ENCODE peak calls at places on chromosomes 12 and 14, in four cellular contexts. One of them, this sample, is unnamed.

GRCh38 chr12:53500119-53500775 is 836 bp upstream of the TARBP2 start:
- DNase-seq in AG09309: no peak
- DNase-seq in H9: no peak
- DNase-seq in GM06990: no peak
- DNase-seq in this sample: no peak

GRCh38 chr14:59507063-59507751 is 22.9 kb downstream of the JKAMP start:
- DNase-seq in GM06990: no peak
- DNase-seq in H9: peak
- DNase-seq in AG09309: no peak
- DNase-seq in this sample: no peak

GRCh38 chr12:29552324-29552927 is 54.9 kb upstream of the OVCH1 start:
- DNase-seq in AG09309: no peak
- DNase-seq in GM06990: no peak
- DNase-seq in H9: peak
- DNase-seq in this sample: no peak

GRCh38 chr12:54060174-54060974 is 6.7 kb downstream of the HOXC4 start:
- DNase-seq in H9: no peak
- DNase-seq in GM06990: no peak
- DNase-seq in AG09309: no peak
- DNase-seq in this sample: no peak

GRCh38 chr12:6542209-6543009 is 8.1 kb downstream of the GAPDH start:
- DNase-seq in GM06990: no peak
- DNase-seq in AG09309: no peak
- DNase-seq in H9: peak
- DNase-seq in this sample: no peak

GRCh38 chr12:46373303-46374182 is 970 bp upstream of the SLC38A2 start:
- DNase-seq in AG09309: no peak
- DNase-seq in H9: peak
- DNase-seq in GM06990: peak
- DNase-seq in this sample: no peak

GRCh38 chr12:12792421-12792820 is 7.0 kb downstream of the APOLD1 start:
- DNase-seq in GM06990: no peak
- DNase-seq in AG09309: no peak
- DNase-seq in H9: no peak
- DNase-seq in this sample: no peak

GRCh38 chr14:32657081-32657480 is 281.6 kb upstream of the NPAS3 start:
- DNase-seq in H9: no peak
- DNase-seq in GM06990: no peak
- DNase-seq in AG09309: peak
- DNase-seq in this sample: no peak

GRCh38 chr12:1391722-1392121 is 202.7 kb downstream of the FBXL14 start:
- DNase-seq in H9: peak
- DNase-seq in GM06990: no peak
- DNase-seq in AG09309: no peak
- DNase-seq in this sample: no peak

DNA sequence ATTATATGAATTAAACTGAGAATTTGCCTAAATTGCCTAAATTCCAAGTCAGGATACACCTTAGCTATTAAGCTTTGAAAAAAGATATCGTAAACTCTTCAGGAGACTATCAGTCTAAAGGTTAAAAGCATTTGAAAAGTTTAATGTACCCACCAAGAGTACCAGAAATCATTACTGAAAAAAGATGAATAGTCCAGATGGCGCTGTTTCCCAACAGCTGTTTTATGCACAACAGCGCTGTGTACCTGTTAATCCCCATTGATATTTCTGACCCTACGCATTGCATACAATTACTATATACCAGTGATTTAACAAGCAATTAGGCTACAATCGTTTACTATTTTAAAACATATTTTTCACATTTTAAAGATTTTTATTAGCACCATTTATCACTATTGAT is 185.0 kb downstream of the PLCZ1 start:
- DNase-seq in GM06990: no peak
- DNase-seq in H9: no peak
- DNase-seq in AG09309: no peak
- DNase-seq in this sample: no peak
- TF ChIP-seq CTCF in GM06990: no peak
- TF ChIP-seq CTCF in H9: peak
- TF ChIP-seq CTCF in AG09309: peak
- TF ChIP-seq CTCF in this sample: no peak

GRCh38 chr14:73723799-73724621 is 9.8 kb upstream of the PNMA1 start:
- DNase-seq in H9: peak
- DNase-seq in AG09309: peak
- DNase-seq in GM06990: no peak
- DNase-seq in this sample: no peak
- TF ChIP-seq CTCF in H9: no peak
- TF ChIP-seq CTCF in AG09309: peak
- TF ChIP-seq CTCF in GM06990: no peak
- TF ChIP-seq CTCF in this sample: no peak

GRCh38 chr12:130026608-130027176 is 122.9 kb upstream of the TMEM132D start:
- DNase-seq in H9: peak
- DNase-seq in AG09309: no peak
- DNase-seq in GM06990: no peak
- DNase-seq in this sample: no peak
- TF ChIP-seq CTCF in H9: peak
- TF ChIP-seq CTCF in AG09309: peak
- TF ChIP-seq CTCF in GM06990: peak
- TF ChIP-seq CTCF in this sample: peak

DNA sequence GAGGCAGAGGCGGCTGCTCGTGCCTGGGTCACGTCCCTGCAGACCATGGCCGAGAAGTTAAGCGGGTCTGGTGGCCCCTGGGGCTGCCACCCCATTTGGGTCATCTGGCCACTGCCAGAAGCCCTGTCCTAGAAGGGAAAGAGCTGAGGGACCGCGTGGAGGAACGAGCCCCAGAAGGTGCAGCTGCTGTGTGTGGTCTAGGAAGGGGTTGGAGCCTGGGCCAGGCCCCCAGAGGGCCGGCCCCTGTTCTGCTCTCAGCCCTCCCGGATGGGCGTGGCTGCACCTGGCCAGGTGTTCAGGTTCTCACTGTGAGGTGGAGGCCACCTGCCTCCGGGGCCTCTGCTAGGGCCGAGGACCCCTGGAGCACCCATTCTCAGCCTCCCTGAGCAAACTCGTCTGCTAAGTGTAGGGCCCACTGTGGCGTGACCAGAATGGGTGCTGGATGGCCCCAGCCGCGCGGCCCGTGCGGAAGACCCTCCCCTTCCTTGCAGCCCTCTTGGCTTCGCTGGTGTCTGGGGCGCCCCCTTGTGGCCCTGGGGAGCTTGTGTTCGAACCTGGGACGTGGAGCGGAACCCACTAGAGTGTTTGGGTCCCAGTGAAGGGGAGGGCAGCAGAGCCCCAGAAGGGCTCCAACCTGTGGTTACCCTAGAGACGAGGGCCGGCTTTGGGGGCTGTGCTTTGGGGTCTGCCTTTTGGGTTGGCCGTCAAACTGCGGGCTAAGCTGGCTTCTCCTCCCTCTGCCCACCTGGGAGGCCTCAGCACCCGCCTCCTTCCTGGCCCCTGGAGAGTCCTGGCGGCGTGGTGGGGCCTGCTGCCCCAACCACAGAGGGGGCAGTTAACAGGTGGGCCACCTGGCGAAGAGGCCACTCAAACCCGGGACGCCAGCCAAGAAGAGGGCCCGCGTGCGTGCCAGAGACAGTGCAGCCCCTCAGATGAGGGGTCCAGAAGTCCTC is 49.3 kb downstream of the LRCOL1 start:
- DNase-seq in AG09309: no peak
- DNase-seq in GM06990: peak
- DNase-seq in H9: peak
- DNase-seq in this sample: peak
- TF ChIP-seq CTCF in AG09309: peak
- TF ChIP-seq CTCF in GM06990: peak
- TF ChIP-seq CTCF in H9: peak
- TF ChIP-seq CTCF in this sample: peak

DNA sequence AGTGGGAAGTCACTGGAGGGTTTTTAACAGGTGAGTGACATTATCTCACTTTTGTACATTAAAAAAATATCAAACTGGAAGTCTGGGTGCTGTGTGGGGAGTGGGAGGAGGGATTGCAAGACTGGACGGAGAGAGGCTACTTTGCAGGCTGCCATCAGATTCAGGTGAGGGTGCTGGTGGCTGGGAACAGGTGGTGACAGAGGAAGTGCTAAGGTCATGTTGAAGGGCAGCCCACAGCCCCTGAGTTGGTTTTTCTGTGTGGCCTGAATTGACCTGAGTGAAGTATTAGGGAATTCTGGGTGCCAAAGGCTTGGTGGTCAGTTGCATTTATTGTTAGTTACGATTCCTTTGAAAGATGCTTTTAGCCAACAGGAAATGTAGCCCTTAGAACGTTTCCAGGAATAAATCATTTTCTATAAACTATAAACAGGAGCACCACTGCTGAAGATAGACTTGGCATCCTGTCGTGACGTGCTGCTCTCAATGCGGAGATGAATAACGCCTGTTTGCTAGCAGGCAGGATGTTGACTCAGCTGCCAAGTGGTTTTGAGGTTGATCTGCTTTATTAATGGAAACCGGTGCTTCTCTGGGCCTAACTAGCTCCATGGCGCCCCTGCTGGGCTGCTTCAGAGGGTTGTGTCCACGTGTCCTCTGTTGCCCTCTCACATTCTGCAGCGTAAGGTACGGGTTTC is 707.5 kb upstream of the TMEM132C start:
- DNase-seq in GM06990: no peak
- DNase-seq in H9: peak
- DNase-seq in AG09309: peak
- DNase-seq in this sample: peak
- TF ChIP-seq CTCF in GM06990: peak
- TF ChIP-seq CTCF in H9: peak
- TF ChIP-seq CTCF in AG09309: peak
- TF ChIP-seq CTCF in this sample: peak

GRCh38 chr12:39431797-39432196 is 11.1 kb downstream of the KIF21A start:
- DNase-seq in GM06990: no peak
- DNase-seq in H9: no peak
- DNase-seq in AG09309: no peak
- DNase-seq in this sample: no peak

GRCh38 chr12:39435531-39435930 is 7.4 kb downstream of the KIF21A start:
- DNase-seq in GM06990: no peak
- DNase-seq in H9: no peak
- DNase-seq in AG09309: no peak
- DNase-seq in this sample: no peak

GRCh38 chr12:39427360-39427808 is 15.5 kb downstream of the KIF21A start:
- DNase-seq in AG09309: no peak
- DNase-seq in H9: no peak
- DNase-seq in GM06990: no peak
- DNase-seq in this sample: no peak

GRCh38 chr12:39429809-39430208 is 13.1 kb downstream of the KIF21A start:
- DNase-seq in AG09309: no peak
- DNase-seq in H9: no peak
- DNase-seq in GM06990: no peak
- DNase-seq in this sample: no peak

DNA sequence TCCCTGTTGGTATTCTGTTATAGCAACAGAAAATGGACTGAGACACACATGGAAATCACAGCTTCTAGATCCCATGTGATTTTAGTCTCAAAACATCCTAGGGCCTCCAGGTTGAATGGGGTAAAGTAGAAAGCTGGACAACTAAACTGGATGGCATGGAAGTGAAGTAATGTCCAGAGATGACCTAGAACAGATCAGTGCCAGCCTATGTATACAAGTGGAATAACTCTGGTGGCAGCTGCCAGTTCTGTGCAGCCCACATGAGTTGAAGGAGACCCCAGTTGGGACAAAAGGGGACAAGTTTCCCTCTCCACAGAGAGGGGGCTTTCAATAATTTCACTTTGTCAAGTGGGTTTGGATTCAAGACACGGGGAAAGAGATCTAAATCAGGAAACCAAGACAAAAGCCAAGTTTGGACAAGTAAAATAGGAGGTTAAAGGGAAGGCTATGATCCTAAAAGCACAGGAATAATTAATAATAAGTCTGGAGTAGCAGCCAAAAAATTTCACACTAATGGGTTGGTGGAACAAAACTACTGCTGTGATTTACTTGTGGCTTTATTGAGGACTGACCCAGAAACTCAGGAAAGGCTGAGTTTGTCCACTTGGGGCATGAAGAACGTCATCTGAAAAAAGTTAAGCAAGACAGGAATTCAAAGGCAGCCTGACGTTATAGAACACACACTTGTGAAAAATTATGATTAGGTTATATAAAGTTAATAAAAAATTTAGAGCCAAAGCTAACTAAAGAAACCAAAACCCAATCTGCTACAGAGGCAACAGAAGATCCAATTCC is 11.7 kb downstream of the KIF21A start:
- DNase-seq in GM06990: no peak
- DNase-seq in H9: no peak
- DNase-seq in AG09309: no peak
- DNase-seq in this sample: no peak
- TF ChIP-seq CTCF in GM06990: no peak
- TF ChIP-seq CTCF in H9: no peak
- TF ChIP-seq CTCF in AG09309: no peak
- TF ChIP-seq CTCF in this sample: no peak

GRCh38 chr12:31728917-31729640 is at the start of gene AMN1:
- DNase-seq in H9: peak
- DNase-seq in GM06990: peak
- DNase-seq in AG09309: peak
- DNase-seq in this sample: peak
- TF ChIP-seq CTCF in H9: no peak
- TF ChIP-seq CTCF in GM06990: no peak
- TF ChIP-seq CTCF in AG09309: no peak
- TF ChIP-seq CTCF in this sample: no peak

This sample was measured in kidney epithelial cell.